ENCODE peak calls at places on chromosomes 16 and 17, in eight cellular contexts. B is right atrium auricular region; L is progenitor cell of endocrine pancreas; V is BE2C; W is CD8-positive, alpha-beta T cell; Y is uterus; T is CD4-positive, alpha-beta T cell; U is tibial nerve. C is an unnamed sample.

GRCh38 chr16:57862698-57863433 is 60.6 kb upstream of the KIFC3 start:
- DNase-seq in B (no peak), L (no peak), V (no peak), W (no peak), Y (no peak), T (no peak), U (no peak), C (no peak)

GRCh38 chr16:48860341-48860740 is 250.4 kb upstream of the N4BP1 start:
- DNase-seq in B (no peak), L (no peak), V (no peak), W (no peak), Y (no peak), T (no peak), U (no peak), C (no peak)

GRCh38 chr17:75487351-75488070 is 27.8 kb downstream of the CASKIN2 start:
- DNase-seq in B (no peak), L (no peak), V (no peak), W (peak; percentile 62), Y (no peak), T (peak; percentile 55), U (no peak), C (no peak)

GRCh38 chr17:64084940-64085649 is 44.8 kb downstream of the ERN1 start:
- DNase-seq in B (no peak), L (no peak), V (no peak), W (no peak), Y (no peak), T (no peak), U (no peak), C (no peak)

GRCh38 chr17:6599364-6599763 is 41.1 kb downstream of the KIAA0753 start:
- DNase-seq in B (no peak), L (no peak), V (no peak), W (no peak), Y (no peak), T (no peak), U (no peak), C (no peak)

GRCh38 chr17:5561736-5562135 is 22.6 kb downstream of the NLRP1 start:
- DNase-seq in B (no peak), L (no peak), V (no peak), W (no peak), Y (no peak), T (no peak), U (no peak), C (no peak)

GRCh38 chr16:11312718-11313492 is 31.8 kb upstream of the PRM1 start:
- DNase-seq in B (no peak), L (no peak), V (no peak), W (peak; percentile 28), Y (no peak), T (no peak), U (no peak), C (no peak)

GRCh38 chr16:65624696-65625095 is 502.8 kb upstream of the CDH11 start:
- DNase-seq in B (no peak), L (no peak), V (no peak), W (no peak), Y (no peak), T (no peak), U (no peak), C (no peak)

GRCh38 chr16:81905277-81905676 is 106.0 kb downstream of the SDR42E1 start:
- DNase-seq in B (no peak), L (no peak), V (no peak), W (no peak), Y (no peak), T (no peak), U (no peak), C (no peak)

GRCh38 chr17:17077861-17078732 is 35.8 kb downstream of the MPRIP start:
- DNase-seq in B (no peak), L (no peak), V (no peak), W (no peak), Y (peak; percentile 11), T (no peak), U (no peak), C (no peak)

GRCh38 chr17:27384721-27385120 is 71.5 kb upstream of the KSR1 start:
- DNase-seq in B (no peak), L (no peak), V (no peak), W (no peak), Y (no peak), T (no peak), U (no peak), C (no peak)

GRCh38 chr16:9603316-9603715 is 511.9 kb downstream of the HAPSTR1 start:
- DNase-seq in B (no peak), L (no peak), V (no peak), W (no peak), Y (no peak), T (no peak), U (no peak), C (no peak)

GRCh38 chr17:61326330-61326729 is 73.3 kb upstream of the TBX2 start:
- DNase-seq in B (no peak), L (no peak), V (no peak), W (no peak), Y (no peak), T (no peak), U (no peak), C (no peak)

GRCh38 chr17:47225436-47225858 is 16.3 kb downstream of the MYL4 start:
- DNase-seq in B (peak; percentile 92), L (no peak), V (peak; percentile 30), W (no peak), Y (peak; percentile 73), T (no peak), U (peak; percentile 57), C (peak; percentile 50)

DNA sequence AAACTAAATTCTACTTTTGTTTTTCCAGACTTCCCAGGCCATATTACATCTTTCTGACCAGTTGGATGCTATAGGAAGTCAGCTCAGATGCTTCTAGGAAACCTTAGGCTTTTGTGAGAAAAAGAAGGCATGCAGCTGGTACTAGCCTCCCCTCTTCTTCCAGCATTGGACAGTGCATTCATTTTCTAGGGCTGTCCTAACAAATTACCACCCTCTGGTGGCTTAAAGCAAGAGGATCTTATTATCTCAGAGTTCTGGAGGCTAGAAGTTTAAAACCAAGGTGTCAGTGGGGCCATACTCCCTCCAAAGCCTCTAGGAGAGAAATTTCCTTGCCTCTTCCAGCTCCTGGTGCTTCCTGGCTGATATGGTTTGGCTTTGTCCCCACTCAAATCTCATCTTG is 467.8 kb downstream of the SLC39A11 start:
- DNase-seq in B (no peak), L (no peak), V (no peak), W (no peak), Y (no peak), T (no peak), U (no peak), C (no peak)
- TF ChIP-seq CTCF in B (no peak), L (no peak), V (no peak), W (no peak), Y (no peak), T (no peak), U (no peak), C (no peak)

DNA sequence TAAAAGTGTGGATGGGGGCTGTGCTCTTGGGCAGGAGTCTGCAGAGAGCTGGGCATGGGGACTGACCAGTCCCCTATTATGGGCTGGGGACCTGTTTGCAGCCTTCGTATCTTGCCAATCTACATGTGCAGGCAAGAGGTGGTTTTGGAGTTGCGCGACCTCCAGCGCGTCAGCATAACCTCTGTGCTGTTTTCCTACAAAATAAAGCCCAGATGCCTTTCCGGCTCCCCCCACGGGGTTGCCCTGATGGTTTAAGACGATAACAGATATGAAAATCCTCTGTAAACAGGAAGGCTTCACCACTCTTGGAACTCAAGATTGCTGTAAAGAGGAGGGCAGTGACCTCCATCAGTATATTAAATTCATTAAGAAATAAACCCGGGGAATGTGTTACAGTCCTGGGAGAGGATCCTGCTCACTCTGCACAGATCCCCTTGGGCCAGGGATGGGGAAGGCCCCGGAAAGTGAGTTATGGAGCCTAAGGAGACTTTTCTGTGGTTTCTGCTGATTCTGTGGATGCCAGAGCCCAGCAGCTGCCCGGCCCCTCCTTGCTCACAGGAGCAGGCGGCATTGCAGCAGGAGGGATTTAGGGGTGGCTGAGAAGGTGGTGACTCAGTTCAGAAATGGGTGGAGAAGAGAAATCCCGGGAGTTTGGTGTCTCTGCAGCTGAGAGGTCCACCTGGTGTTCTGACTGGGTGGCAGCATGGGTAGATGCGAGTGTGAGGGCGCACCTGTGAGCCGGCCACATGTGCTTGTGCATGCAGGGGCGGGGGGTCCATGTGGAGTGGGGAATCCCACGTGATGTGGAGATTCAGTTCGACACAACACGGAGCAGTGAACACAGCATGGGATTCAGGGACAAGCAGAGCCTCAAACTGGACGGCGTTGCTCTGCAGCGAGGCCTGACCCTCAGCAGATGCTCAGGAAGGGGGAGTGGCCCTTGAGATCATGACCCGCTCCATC is 16.2 kb upstream of the SPPL2C start:
- DNase-seq in B (no peak), L (no peak), V (no peak), W (no peak), Y (no peak), T (no peak), U (no peak), C (no peak)
- TF ChIP-seq CTCF in B (no peak), L (no peak), V (no peak), W (no peak), Y (no peak), T (no peak), U (no peak), C (no peak)

GRCh38 chr17:58533616-58534188 is 19.3 kb upstream of the MTMR4 start:
- DNase-seq in B (no peak), L (no peak), V (no peak), W (no peak), Y (no peak), T (no peak), U (no peak), C (no peak)

GRCh38 chr17:58534901-58535421 is 20.5 kb upstream of the MTMR4 start:
- DNase-seq in B (no peak), L (no peak), V (no peak), W (no peak), Y (no peak), T (no peak), U (no peak), C (no peak)

GRCh38 chr17:58532555-58532951 is 18.1 kb upstream of the MTMR4 start:
- DNase-seq in B (no peak), L (no peak), V (no peak), W (no peak), Y (no peak), T (no peak), U (no peak), C (no peak)

GRCh38 chr17:58535431-58535830 is 21.0 kb upstream of the MTMR4 start:
- DNase-seq in B (no peak), L (no peak), V (no peak), W (no peak), Y (no peak), T (no peak), U (no peak), C (no peak)

GRCh38 chr17:58534331-58534730 is 19.9 kb upstream of the MTMR4 start:
- DNase-seq in B (no peak), L (no peak), V (no peak), W (no peak), Y (no peak), T (no peak), U (no peak), C (no peak)
- TF ChIP-seq CTCF in B (no peak), L (peak; percentile 28), V (peak; percentile 19), W (no peak), Y (no peak), T (no peak), U (no peak), C (no peak)

GRCh38 chr16:5502467-5502869 is 404.9 kb upstream of the EEF2KMT start:
- DNase-seq in B (no peak), L (peak; percentile 39), V (peak; percentile 94), W (no peak), Y (no peak), T (no peak), U (no peak), C (no peak)
- TF ChIP-seq CTCF in B (no peak), L (peak; percentile 77), V (peak; percentile 86), W (no peak), Y (no peak), T (no peak), U (no peak), C (no peak)